ENCODE peak calls at places on chromosomes 7 and 10, in six cellular contexts. Z is AG04450; I is HFFc6; O is PC-3; R is heart right ventricle; P is CD4-positive, alpha-beta T cell. L is an unnamed sample.

GRCh38 chr10:102740229-102740628 is 3.5 kb upstream of the WBP1L start:
- DNase-seq in Z (no peak), I (no peak), O (no peak), R (no peak), P (no peak), L (no peak)

GRCh38 chr10:80154978-80155695 is 22.6 kb downstream of the PLAC9 start:
- DNase-seq in Z (peak; percentile 90), I (peak; percentile 89), O (peak; percentile 97), R (no peak), P (no peak), L (no peak)

GRCh38 chr7:139562972-139563565 is 39.6 kb downstream of the CLEC2L start:
- DNase-seq in Z (no peak), I (no peak), O (no peak), R (no peak), P (no peak), L (no peak)

GRCh38 chr10:34584164-34584563 is 230.9 kb downstream of the PARD3 start:
- DNase-seq in Z (peak; percentile 74), I (peak; percentile 70), O (peak; percentile 72), R (no peak), P (no peak), L (no peak)

GRCh38 chr7:50304158-50304910 is at the start of gene IKZF1:
- DNase-seq in Z (no peak), I (no peak), O (no peak), R (peak; percentile 61), P (peak; percentile 54), L (no peak)

GRCh38 chr7:140557809-140558518 is 78.7 kb upstream of the MKRN1 start:
- DNase-seq in Z (no peak), I (no peak), O (peak; percentile 66), R (no peak), P (no peak), L (no peak)

GRCh38 chr7:37488163-37488759 is 39.6 kb upstream of the ELMO1 start:
- DNase-seq in Z (no peak), I (no peak), O (no peak), R (no peak), P (no peak), L (no peak)

GRCh38 chr7:156073366-156074052 is 261.2 kb upstream of the SHH start:
- DNase-seq in Z (no peak), I (no peak), O (no peak), R (no peak), P (no peak), L (no peak)

GRCh38 chr7:4749363-4749762 is 26.1 kb upstream of the AP5Z1 start:
- DNase-seq in Z (no peak), I (no peak), O (no peak), R (no peak), P (no peak), L (no peak)

GRCh38 chr10:80433134-80433533 is 21.0 kb upstream of the TSPAN14 start:
- DNase-seq in Z (no peak), I (no peak), O (no peak), R (no peak), P (no peak), L (no peak)

GRCh38 chr7:112346381-112347060 is 103.7 kb upstream of the IFRD1 start:
- DNase-seq in Z (no peak), I (no peak), O (no peak), R (no peak), P (no peak), L (no peak)

GRCh38 chr10:100998183-100998990 is 1.2 kb upstream of the LZTS2 start:
- DNase-seq in Z (no peak), I (peak; percentile 67), O (peak; percentile 63), R (peak; percentile 86), P (no peak), L (peak; percentile 72)

GRCh38 chr7:106344861-106345260 is 60.1 kb upstream of the NAMPT start:
- DNase-seq in Z (no peak), I (no peak), O (peak; percentile 38), R (no peak), P (no peak), L (no peak)

GRCh38 chr10:86315543-86315942 is 51.1 kb downstream of the GRID1 start:
- DNase-seq in Z (no peak), I (no peak), O (no peak), R (no peak), P (no peak), L (peak; percentile 13)

GRCh38 chr7:46494026-46494425 is 573.0 kb upstream of the IGFBP3 start:
- DNase-seq in Z (peak; percentile 11), I (peak; percentile 76), O (peak; percentile 42), R (no peak), P (no peak), L (no peak)

GRCh38 chr7:158353606-158354570 is 233.7 kb downstream of the PTPRN2 start:
- DNase-seq in Z (no peak), I (peak; percentile 11), O (peak; percentile 61), R (no peak), P (no peak), L (peak; percentile 40)

GRCh38 chr7:154709840-154710520 is 292.9 kb downstream of the PAXIP1 start:
- DNase-seq in Z (no peak), I (no peak), O (no peak), R (no peak), P (no peak), L (no peak)

GRCh38 chr10:132064082-132064755 is 1.5 kb upstream of the JAKMIP3 start:
- DNase-seq in Z (no peak), I (no peak), O (no peak), R (no peak), P (no peak), L (peak; percentile 86)

GRCh38 chr7:150860291-150860977 is 8.1 kb downstream of the AOC1 start:
- DNase-seq in Z (no peak), I (no peak), O (no peak), R (no peak), P (no peak), L (no peak)

GRCh38 chr7:131110294-131111080 is 217.2 kb upstream of the MKLN1 start:
- DNase-seq in Z (no peak), I (peak; percentile 32), O (peak; percentile 27), R (no peak), P (no peak), L (no peak)

GRCh38 chr7:70698219-70698832 is 433.6 kb upstream of the GALNT17 start:
- DNase-seq in Z (no peak), I (peak; percentile 25), O (peak; percentile 50), R (no peak), P (no peak), L (no peak)

GRCh38 chr10:63496561-63496960 is 24.6 kb upstream of the REEP3 start:
- DNase-seq in Z (no peak), I (no peak), O (no peak), R (no peak), P (no peak), L (no peak)

GRCh38 chr7:67301667-67302066 is 305.0 kb downstream of the TYW1 start:
- DNase-seq in Z (no peak), I (no peak), O (no peak), R (no peak), P (no peak), L (no peak)

GRCh38 chr7:102273749-102274712 is 12.6 kb upstream of the SH2B2 start:
- DNase-seq in Z (peak; percentile 37), I (peak; percentile 86), O (peak; percentile 54), R (no peak), P (no peak), L (no peak)

GRCh38 chr7:112886171-112886570 is 96.0 kb upstream of the TMEM168 start:
- DNase-seq in Z (no peak), I (no peak), O (no peak), R (no peak), P (no peak), L (no peak)

GRCh38 chr7:41156268-41156667 is 546.6 kb downstream of the INHBA start:
- DNase-seq in Z (no peak), I (no peak), O (peak; percentile 48), R (no peak), P (no peak), L (no peak)
- TF ChIP-seq CTCF in Z (no peak), I (no peak), O (no peak), R (no peak), P (no peak), L (no peak)

DNA sequence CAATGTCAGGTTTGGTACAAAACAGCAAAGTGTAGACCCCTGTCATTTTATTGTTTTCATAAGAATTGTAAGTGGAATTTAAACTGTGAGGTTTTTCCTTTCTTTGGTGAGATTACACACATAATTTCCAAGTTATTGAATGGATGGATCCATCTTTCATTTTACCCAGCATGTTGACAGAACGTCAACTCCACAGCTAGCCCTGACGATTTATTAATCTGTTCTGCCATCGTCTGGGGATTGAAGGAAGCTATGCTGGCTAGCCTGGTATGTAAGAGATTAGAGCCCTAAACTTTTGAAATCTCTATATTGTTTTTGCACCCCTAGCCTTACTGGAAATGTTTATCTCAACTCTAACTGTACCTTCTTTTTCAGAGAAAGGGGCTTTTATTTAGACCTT is 8.6 kb downstream of the WNT16 start:
- DNase-seq in Z (no peak), I (no peak), O (peak; percentile 56), R (no peak), P (no peak), L (no peak)
- TF ChIP-seq CTCF in Z (no peak), I (no peak), O (peak; percentile 65), R (no peak), P (no peak), L (peak; percentile 80)

GRCh38 chr10:112773783-112774182 is 176.3 kb upstream of the TCF7L2 start:
- DNase-seq in Z (no peak), I (no peak), O (no peak), R (no peak), P (no peak), L (no peak)

GRCh38 chr10:112774808-112775207 is 175.2 kb upstream of the TCF7L2 start:
- DNase-seq in Z (no peak), I (no peak), O (no peak), R (no peak), P (no peak), L (no peak)

GRCh38 chr10:112774210-112774609 is 175.8 kb upstream of the TCF7L2 start:
- DNase-seq in Z (no peak), I (no peak), O (no peak), R (no peak), P (no peak), L (no peak)

GRCh38 chr10:112775892-112776679 is 174.0 kb upstream of the TCF7L2 start:
- DNase-seq in Z (no peak), I (no peak), O (peak; percentile 34), R (no peak), P (no peak), L (no peak)

DNA sequence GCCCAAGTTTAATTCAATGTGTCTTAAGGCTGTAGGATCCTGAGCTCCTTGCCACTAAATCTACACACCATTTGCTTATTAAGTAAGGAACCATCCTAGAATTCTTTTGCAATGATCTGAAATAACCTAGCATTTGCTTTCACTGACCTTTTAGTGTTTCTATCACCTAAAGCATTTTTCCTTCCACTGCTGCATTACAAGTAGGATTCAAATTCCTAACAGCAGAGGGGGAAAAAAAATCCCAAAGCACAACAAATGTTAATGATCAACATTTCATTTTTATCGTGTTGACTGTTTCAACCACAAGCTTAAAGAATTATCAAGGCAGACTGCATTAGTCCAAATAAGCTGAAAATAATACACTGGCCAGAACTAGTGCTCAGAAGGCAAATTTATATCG is 174.7 kb upstream of the TCF7L2 start:
- DNase-seq in Z (no peak), I (peak; percentile 21), O (no peak), R (no peak), P (no peak), L (no peak)
- TF ChIP-seq CTCF in Z (peak; percentile 58), I (peak; percentile 68), O (no peak), R (no peak), P (no peak), L (peak; percentile 75)

GRCh38 chr10:119919271-119919670 is 26.7 kb downstream of the SEC23IP start:
- DNase-seq in Z (peak; percentile 11), I (no peak), O (no peak), R (no peak), P (no peak), L (no peak)

GRCh38 chr10:119919823-119920222 is 27.3 kb downstream of the SEC23IP start:
- DNase-seq in Z (no peak), I (no peak), O (no peak), R (no peak), P (no peak), L (no peak)

GRCh38 chr10:119917777-119918176 is 25.2 kb downstream of the SEC23IP start:
- DNase-seq in Z (no peak), I (no peak), O (peak; percentile 6), R (no peak), P (no peak), L (no peak)
- TF ChIP-seq CTCF in Z (no peak), I (peak; percentile 55), O (peak; percentile 34), R (peak; percentile 10), P (no peak), L (peak; percentile 67)

L was measured in chondrocyte.